ENCODE peak calls at places on chromosomes 16 and 17, in seven cellular contexts. One of them, this sample, is unnamed.

GRCh38 chr17:49193513-49194296 is 16.7 kb downstream of the GNGT2 start:
- DNase-seq in uterus: peak
- DNase-seq in HFFc6: peak
- DNase-seq in AG09309: no peak
- DNase-seq in nephron progenitor cell: peak
- DNase-seq in AG04449: no peak
- DNase-seq in choroid plexus epithelial cell: peak
- DNase-seq in this sample: peak

GRCh38 chr17:57548421-57549385 is 196.4 kb downstream of the CCDC182 start:
- DNase-seq in uterus: peak
- DNase-seq in nephron progenitor cell: peak
- DNase-seq in AG04449: no peak
- DNase-seq in choroid plexus epithelial cell: peak
- DNase-seq in HFFc6: no peak
- DNase-seq in AG09309: no peak
- DNase-seq in this sample: no peak

GRCh38 chr17:18356624-18357023 is 6.7 kb downstream of the SHMT1 start:
- DNase-seq in choroid plexus epithelial cell: peak
- DNase-seq in uterus: peak
- DNase-seq in HFFc6: no peak
- DNase-seq in nephron progenitor cell: no peak
- DNase-seq in AG09309: peak
- DNase-seq in AG04449: no peak
- DNase-seq in this sample: no peak

GRCh38 chr17:75832652-75833400 is 11.4 kb downstream of the UNC13D start:
- DNase-seq in choroid plexus epithelial cell: no peak
- DNase-seq in nephron progenitor cell: no peak
- DNase-seq in uterus: no peak
- DNase-seq in HFFc6: no peak
- DNase-seq in AG09309: no peak
- DNase-seq in AG04449: no peak
- DNase-seq in this sample: no peak

GRCh38 chr17:71063559-71063958 is 894.2 kb downstream of the KCNJ2 start:
- DNase-seq in HFFc6: no peak
- DNase-seq in nephron progenitor cell: no peak
- DNase-seq in AG09309: no peak
- DNase-seq in choroid plexus epithelial cell: no peak
- DNase-seq in AG04449: no peak
- DNase-seq in uterus: no peak
- DNase-seq in this sample: no peak

GRCh38 chr17:66819466-66819865 is 15.5 kb upstream of the CACNG5 start:
- DNase-seq in HFFc6: no peak
- DNase-seq in nephron progenitor cell: no peak
- DNase-seq in uterus: no peak
- DNase-seq in AG09309: no peak
- DNase-seq in AG04449: no peak
- DNase-seq in choroid plexus epithelial cell: no peak
- DNase-seq in this sample: no peak

GRCh38 chr16:25172831-25173230 is 43.9 kb upstream of the AQP8 start:
- DNase-seq in HFFc6: no peak
- DNase-seq in choroid plexus epithelial cell: no peak
- DNase-seq in AG09309: no peak
- DNase-seq in AG04449: no peak
- DNase-seq in uterus: no peak
- DNase-seq in nephron progenitor cell: no peak
- DNase-seq in this sample: no peak

GRCh38 chr16:26787924-26788323 is 278.8 kb upstream of the C16orf82 start:
- DNase-seq in choroid plexus epithelial cell: no peak
- DNase-seq in AG04449: no peak
- DNase-seq in uterus: no peak
- DNase-seq in HFFc6: no peak
- DNase-seq in AG09309: no peak
- DNase-seq in nephron progenitor cell: no peak
- DNase-seq in this sample: no peak

GRCh38 chr16:88306860-88307545 is 75.8 kb upstream of the ZNF469 start:
- DNase-seq in AG09309: peak
- DNase-seq in uterus: no peak
- DNase-seq in HFFc6: peak
- DNase-seq in AG04449: peak
- DNase-seq in choroid plexus epithelial cell: peak
- DNase-seq in nephron progenitor cell: no peak
- DNase-seq in this sample: no peak

GRCh38 chr16:57361384-57361783 is 2.8 kb downstream of the CCL22 start:
- DNase-seq in uterus: no peak
- DNase-seq in choroid plexus epithelial cell: no peak
- DNase-seq in AG04449: no peak
- DNase-seq in HFFc6: no peak
- DNase-seq in AG09309: no peak
- DNase-seq in nephron progenitor cell: no peak
- DNase-seq in this sample: no peak

GRCh38 chr17:81142301-81143199 is 22.8 kb upstream of the PVALEF start:
- DNase-seq in AG04449: peak
- DNase-seq in uterus: peak
- DNase-seq in nephron progenitor cell: peak
- DNase-seq in AG09309: peak
- DNase-seq in HFFc6: peak
- DNase-seq in choroid plexus epithelial cell: peak
- DNase-seq in this sample: peak

GRCh38 chr16:66204761-66205160 is 161.7 kb upstream of the CDH5 start:
- DNase-seq in HFFc6: no peak
- DNase-seq in nephron progenitor cell: no peak
- DNase-seq in choroid plexus epithelial cell: peak
- DNase-seq in uterus: no peak
- DNase-seq in AG04449: no peak
- DNase-seq in AG09309: peak
- DNase-seq in this sample: no peak

GRCh38 chr17:78400581-78401240 is 22.3 kb downstream of the PGS1 start:
- DNase-seq in nephron progenitor cell: no peak
- DNase-seq in uterus: no peak
- DNase-seq in AG04449: no peak
- DNase-seq in HFFc6: no peak
- DNase-seq in choroid plexus epithelial cell: no peak
- DNase-seq in AG09309: no peak
- DNase-seq in this sample: no peak

GRCh38 chr16:27235938-27236245 is 32.6 kb downstream of the KDM8 start:
- DNase-seq in uterus: no peak
- DNase-seq in choroid plexus epithelial cell: no peak
- DNase-seq in AG09309: no peak
- DNase-seq in AG04449: no peak
- DNase-seq in HFFc6: no peak
- DNase-seq in nephron progenitor cell: no peak
- DNase-seq in this sample: no peak

GRCh38 chr17:75694536-75694935 is 26.7 kb upstream of the ITGB4 start:
- DNase-seq in AG04449: no peak
- DNase-seq in uterus: no peak
- DNase-seq in choroid plexus epithelial cell: no peak
- DNase-seq in AG09309: no peak
- DNase-seq in nephron progenitor cell: no peak
- DNase-seq in HFFc6: no peak
- DNase-seq in this sample: no peak

GRCh38 chr17:13725286-13725990 is 123.7 kb upstream of the HS3ST3A1 start:
- DNase-seq in AG09309: no peak
- DNase-seq in uterus: no peak
- DNase-seq in choroid plexus epithelial cell: peak
- DNase-seq in AG04449: no peak
- DNase-seq in nephron progenitor cell: no peak
- DNase-seq in HFFc6: no peak
- DNase-seq in this sample: no peak

GRCh38 chr17:4293572-4293971 is 29.8 kb upstream of the ANKFY1 start:
- DNase-seq in nephron progenitor cell: no peak
- DNase-seq in HFFc6: no peak
- DNase-seq in AG09309: no peak
- DNase-seq in choroid plexus epithelial cell: no peak
- DNase-seq in AG04449: no peak
- DNase-seq in uterus: no peak
- DNase-seq in this sample: no peak

GRCh38 chr17:59607817-59608403 is 11.8 kb upstream of the CLTC start:
- DNase-seq in AG04449: no peak
- DNase-seq in nephron progenitor cell: peak
- DNase-seq in AG09309: no peak
- DNase-seq in uterus: no peak
- DNase-seq in HFFc6: no peak
- DNase-seq in choroid plexus epithelial cell: peak
- DNase-seq in this sample: no peak

GRCh38 chr17:79188048-79188447 is 113.4 kb downstream of the ENGASE start:
- DNase-seq in AG04449: no peak
- DNase-seq in uterus: no peak
- DNase-seq in AG09309: no peak
- DNase-seq in choroid plexus epithelial cell: peak
- DNase-seq in nephron progenitor cell: peak
- DNase-seq in HFFc6: no peak
- DNase-seq in this sample: peak

GRCh38 chr16:71443714-71444113 is 1.9 kb upstream of the TLE7 start:
- DNase-seq in AG04449: no peak
- DNase-seq in nephron progenitor cell: no peak
- DNase-seq in choroid plexus epithelial cell: no peak
- DNase-seq in HFFc6: no peak
- DNase-seq in AG09309: no peak
- DNase-seq in uterus: no peak
- DNase-seq in this sample: no peak

GRCh38 chr17:21041753-21042433 is 918 bp downstream of the USP22 start:
- DNase-seq in HFFc6: no peak
- DNase-seq in nephron progenitor cell: peak
- DNase-seq in choroid plexus epithelial cell: peak
- DNase-seq in AG04449: no peak
- DNase-seq in AG09309: no peak
- DNase-seq in uterus: peak
- DNase-seq in this sample: peak

GRCh38 chr17:42460371-42460770 is 1.7 kb downstream of the ATP6V0A1 start:
- DNase-seq in choroid plexus epithelial cell: no peak
- DNase-seq in HFFc6: no peak
- DNase-seq in uterus: no peak
- DNase-seq in AG09309: no peak
- DNase-seq in nephron progenitor cell: no peak
- DNase-seq in AG04449: no peak
- DNase-seq in this sample: no peak

GRCh38 chr17:43816336-43817320 is 16.3 kb downstream of the MPP3 start:
- DNase-seq in AG04449: no peak
- DNase-seq in uterus: no peak
- DNase-seq in HFFc6: no peak
- DNase-seq in choroid plexus epithelial cell: no peak
- DNase-seq in AG09309: no peak
- DNase-seq in nephron progenitor cell: no peak
- DNase-seq in this sample: no peak

GRCh38 chr17:4519361-4519788 is 20.7 kb downstream of the SPNS2 start:
- DNase-seq in choroid plexus epithelial cell: no peak
- DNase-seq in nephron progenitor cell: no peak
- DNase-seq in AG04449: no peak
- DNase-seq in HFFc6: no peak
- DNase-seq in uterus: no peak
- DNase-seq in AG09309: no peak
- DNase-seq in this sample: no peak

GRCh38 chr16:10168258-10168657 is 14.0 kb downstream of the GRIN2A start:
- DNase-seq in uterus: no peak
- DNase-seq in nephron progenitor cell: no peak
- DNase-seq in choroid plexus epithelial cell: no peak
- DNase-seq in AG09309: no peak
- DNase-seq in AG04449: no peak
- DNase-seq in HFFc6: peak
- DNase-seq in this sample: no peak

GRCh38 chr16:85288869-85289660 is 176.8 kb upstream of the CIBAR2 start:
- DNase-seq in AG04449: no peak
- DNase-seq in HFFc6: no peak
- DNase-seq in AG09309: no peak
- DNase-seq in uterus: no peak
- DNase-seq in nephron progenitor cell: no peak
- DNase-seq in choroid plexus epithelial cell: no peak
- DNase-seq in this sample: no peak

GRCh38 chr16:85286066-85286712 is 173.9 kb upstream of the CIBAR2 start:
- DNase-seq in AG09309: peak
- DNase-seq in AG04449: peak
- DNase-seq in choroid plexus epithelial cell: peak
- DNase-seq in uterus: peak
- DNase-seq in HFFc6: peak
- DNase-seq in nephron progenitor cell: no peak
- DNase-seq in this sample: no peak

GRCh38 chr16:85288341-85288868 is 176.1 kb upstream of the CIBAR2 start:
- DNase-seq in AG09309: no peak
- DNase-seq in AG04449: no peak
- DNase-seq in nephron progenitor cell: no peak
- DNase-seq in HFFc6: no peak
- DNase-seq in choroid plexus epithelial cell: no peak
- DNase-seq in uterus: no peak
- DNase-seq in this sample: no peak

GRCh38 chr16:85285681-85286065 is 173.4 kb upstream of the CIBAR2 start:
- DNase-seq in choroid plexus epithelial cell: no peak
- DNase-seq in HFFc6: no peak
- DNase-seq in AG04449: no peak
- DNase-seq in nephron progenitor cell: no peak
- DNase-seq in uterus: no peak
- DNase-seq in AG09309: no peak
- DNase-seq in this sample: no peak

GRCh38 chr16:85286970-85287814 is 174.9 kb upstream of the CIBAR2 start:
- DNase-seq in uterus: no peak
- DNase-seq in HFFc6: peak
- DNase-seq in choroid plexus epithelial cell: no peak
- DNase-seq in AG09309: no peak
- DNase-seq in nephron progenitor cell: peak
- DNase-seq in AG04449: no peak
- DNase-seq in this sample: no peak
- TF ChIP-seq CTCF in uterus: no peak
- TF ChIP-seq CTCF in HFFc6: peak
- TF ChIP-seq CTCF in choroid plexus epithelial cell: peak
- TF ChIP-seq CTCF in AG09309: peak
- TF ChIP-seq CTCF in nephron progenitor cell: no peak
- TF ChIP-seq CTCF in AG04449: peak
- TF ChIP-seq CTCF in this sample: no peak

GRCh38 chr16:4183258-4184037 is 58.4 kb downstream of the SRL start:
- DNase-seq in AG09309: peak
- DNase-seq in uterus: peak
- DNase-seq in HFFc6: peak
- DNase-seq in AG04449: no peak
- DNase-seq in nephron progenitor cell: peak
- DNase-seq in choroid plexus epithelial cell: peak
- DNase-seq in this sample: peak
- TF ChIP-seq CTCF in AG09309: no peak
- TF ChIP-seq CTCF in uterus: no peak
- TF ChIP-seq CTCF in HFFc6: peak
- TF ChIP-seq CTCF in AG04449: no peak
- TF ChIP-seq CTCF in nephron progenitor cell: no peak
- TF ChIP-seq CTCF in choroid plexus epithelial cell: no peak
- TF ChIP-seq CTCF in this sample: no peak

DNA sequence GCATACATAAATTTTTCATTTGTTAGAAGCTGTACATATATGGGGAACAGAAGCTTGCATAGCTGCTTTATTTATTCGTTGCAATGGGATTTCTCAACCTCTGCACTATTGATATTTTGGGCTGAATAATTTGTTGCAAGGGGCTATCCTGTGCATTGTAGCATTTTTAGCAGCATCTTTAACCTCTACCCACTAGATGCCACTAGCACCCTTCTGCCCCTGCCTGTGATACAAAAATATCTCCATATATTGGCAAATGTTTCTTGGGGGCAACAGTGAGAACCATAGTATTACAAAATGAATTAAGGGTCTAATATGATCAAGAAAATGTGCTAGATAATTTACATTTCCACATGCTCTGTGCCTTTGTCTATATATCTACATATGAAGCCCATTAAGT is 1401.0 kb downstream of the CDH11 start:
- DNase-seq in choroid plexus epithelial cell: no peak
- DNase-seq in uterus: no peak
- DNase-seq in AG04449: no peak
- DNase-seq in HFFc6: no peak
- DNase-seq in AG09309: no peak
- DNase-seq in nephron progenitor cell: no peak
- DNase-seq in this sample: no peak
- TF ChIP-seq CTCF in choroid plexus epithelial cell: peak
- TF ChIP-seq CTCF in uterus: no peak
- TF ChIP-seq CTCF in AG04449: peak
- TF ChIP-seq CTCF in HFFc6: no peak
- TF ChIP-seq CTCF in AG09309: no peak
- TF ChIP-seq CTCF in nephron progenitor cell: no peak
- TF ChIP-seq CTCF in this sample: no peak

GRCh38 chr16:425082-425718 is at the start of gene RAB11FIP3:
- DNase-seq in AG09309: no peak
- DNase-seq in nephron progenitor cell: peak
- DNase-seq in HFFc6: peak
- DNase-seq in choroid plexus epithelial cell: peak
- DNase-seq in AG04449: no peak
- DNase-seq in uterus: peak
- DNase-seq in this sample: peak
- TF ChIP-seq CTCF in AG09309: no peak
- TF ChIP-seq CTCF in nephron progenitor cell: no peak
- TF ChIP-seq CTCF in HFFc6: peak
- TF ChIP-seq CTCF in choroid plexus epithelial cell: peak
- TF ChIP-seq CTCF in AG04449: peak
- TF ChIP-seq CTCF in uterus: no peak
- TF ChIP-seq CTCF in this sample: no peak